ENCODE peak calls at places on chromosomes 13 and 19, in six cellular contexts. K, P, G, C, Y and T are unnamed samples.

GRCh38 chr19:58319241-58319640 is 7.6 kb upstream of the ZSCAN22 start:
- DNase-seq in K (no peak), P (no peak), G (no peak), C (no peak), Y (no peak), T (no peak)

GRCh38 chr19:23075031-23075733 is 41.6 kb upstream of the ZNF730 start:
- DNase-seq in K (peak), P (peak), G (no peak), C (peak), Y (no peak), T (no peak)

GRCh38 chr13:43307921-43308433 is 284.6 kb downstream of the DNAJC15 start:
- DNase-seq in K (peak), P (peak), G (peak), C (peak), Y (no peak), T (no peak)

GRCh38 chr13:84086847-84087162 is 204.5 kb upstream of the SLITRK1 start:
- DNase-seq in K (no peak), P (no peak), G (no peak), C (no peak), Y (no peak), T (no peak)

GRCh38 chr13:110305544-110305943 is 1.4 kb downstream of the COL4A1 start:
- DNase-seq in K (no peak), P (no peak), G (no peak), C (no peak), Y (no peak), T (no peak)

GRCh38 chr19:4181053-4181508 is 1.3 kb downstream of the SIRT6 start:
- DNase-seq in K (no peak), P (no peak), G (no peak), C (no peak), Y (no peak), T (no peak)

GRCh38 chr13:27425151-27425917 is 915 bp downstream of the GTF3A start:
- DNase-seq in K (no peak), P (no peak), G (no peak), C (no peak), Y (no peak), T (no peak)

GRCh38 chr13:74870865-74871264 is 611.1 kb downstream of the TBC1D4 start:
- DNase-seq in K (no peak), P (no peak), G (no peak), C (no peak), Y (no peak), T (no peak)

GRCh38 chr19:2273356-2274184 is 8.4 kb downstream of the PEAK3 start:
- DNase-seq in K (peak), P (peak), G (peak), C (peak), Y (no peak), T (peak)

GRCh38 chr19:52992109-52993004 is 21.4 kb upstream of the ERVV-1 start:
- DNase-seq in K (peak), P (no peak), G (peak), C (peak), Y (no peak), T (no peak)

GRCh38 chr13:80084086-80084676 is 256.7 kb downstream of the SPRY2 start:
- DNase-seq in K (no peak), P (no peak), G (no peak), C (no peak), Y (peak), T (no peak)

GRCh38 chr13:32587014-32587773 is 942 bp downstream of the PDS5B start:
- DNase-seq in K (peak), P (peak), G (peak), C (peak), Y (no peak), T (peak)

GRCh38 chr19:50512999-50513745 is 541 bp downstream of the ASPDH start:
- DNase-seq in K (no peak), P (no peak), G (no peak), C (no peak), Y (no peak), T (no peak)

GRCh38 chr13:110109910-110110309 is 197.0 kb downstream of the COL4A1 start:
- DNase-seq in K (no peak), P (no peak), G (peak), C (peak), Y (peak), T (peak)

GRCh38 chr13:21435710-21436151 is 23.4 kb downstream of the ZDHHC20 start:
- DNase-seq in K (no peak), P (no peak), G (peak), C (peak), Y (peak), T (no peak)

GRCh38 chr19:39472746-39473442 is 7.7 kb upstream of the TIMM50 start:
- DNase-seq in K (no peak), P (no peak), G (no peak), C (no peak), Y (no peak), T (no peak)

GRCh38 chr19:7230826-7231225 is 63.4 kb downstream of the INSR start:
- DNase-seq in K (no peak), P (no peak), G (peak), C (peak), Y (no peak), T (no peak)

GRCh38 chr19:12485571-12485970 is 955 bp upstream of the ZNF709 start:
- DNase-seq in K (no peak), P (no peak), G (no peak), C (no peak), Y (no peak), T (no peak)

GRCh38 chr13:85812282-85812681 is 13.1 kb upstream of the SLITRK6 start:
- DNase-seq in K (no peak), P (no peak), G (no peak), C (no peak), Y (no peak), T (no peak)

GRCh38 chr13:23656637-23657036 is 86.4 kb downstream of the TNFRSF19 start:
- DNase-seq in K (no peak), P (no peak), G (no peak), C (peak), Y (no peak), T (no peak)

GRCh38 chr13:51645154-51645650 is 60.9 kb downstream of the WDFY2 start:
- DNase-seq in K (no peak), P (no peak), G (no peak), C (no peak), Y (no peak), T (no peak)

GRCh38 chr19:13097331-13098258 is 5.1 kb downstream of the LYL1 start:
- DNase-seq in K (peak), P (peak), G (peak), C (no peak), Y (no peak), T (no peak)

GRCh38 chr19:6412111-6412999 is 12.3 kb downstream of the KHSRP start:
- DNase-seq in K (peak), P (no peak), G (no peak), C (no peak), Y (no peak), T (no peak)

GRCh38 chr19:50314724-50315700 is 14.2 kb downstream of the KCNC3 start:
- DNase-seq in K (peak), P (no peak), G (no peak), C (no peak), Y (no peak), T (no peak)

GRCh38 chr19:46373573-46374359 is 26.9 kb downstream of the PPP5C start:
- DNase-seq in K (no peak), P (no peak), G (peak), C (peak), Y (no peak), T (peak)
- TF ChIP-seq CTCF in K (no peak), P (no peak), G (no peak), C (no peak), Y (no peak), T (no peak)

DNA sequence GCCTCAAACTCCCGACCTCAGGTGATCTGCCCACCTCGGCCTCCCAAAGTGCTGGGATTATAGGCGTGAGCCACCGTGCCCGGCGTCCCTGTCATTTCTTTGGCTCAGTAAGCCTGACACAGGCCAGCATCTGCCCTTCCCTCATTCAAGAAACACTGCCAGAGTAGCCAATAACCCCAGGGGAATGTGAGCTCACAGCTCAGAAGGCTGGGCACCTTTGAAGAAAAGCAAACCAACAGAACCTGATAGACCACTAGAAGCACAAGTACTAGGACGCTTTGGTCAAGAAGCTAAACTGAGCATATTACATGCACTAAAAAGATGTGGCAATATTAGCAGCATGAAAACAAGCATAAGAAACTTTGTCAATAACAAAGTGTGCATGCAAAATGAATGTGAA is 14.2 kb downstream of the SIGLEC5 start:
- DNase-seq in K (no peak), P (no peak), G (no peak), C (no peak), Y (no peak), T (no peak)
- TF ChIP-seq CTCF in K (no peak), P (no peak), G (no peak), C (no peak), Y (no peak), T (no peak)

GRCh38 chr13:112910016-112910415 is 59.0 kb upstream of the MCF2L start:
- DNase-seq in K (no peak), P (no peak), G (no peak), C (no peak), Y (no peak), T (no peak)
- TF ChIP-seq CTCF in K (no peak), P (no peak), G (no peak), C (no peak), Y (no peak), T (no peak)

GRCh38 chr13:42041017-42041683 is 7.3 kb upstream of the DGKH start:
- DNase-seq in K (peak), P (no peak), G (peak), C (peak), Y (no peak), T (peak)

GRCh38 chr13:42043676-42044075 is 4.8 kb upstream of the DGKH start:
- DNase-seq in K (no peak), P (no peak), G (no peak), C (no peak), Y (no peak), T (no peak)

GRCh38 chr13:42040730-42041016 is 7.8 kb upstream of the DGKH start:
- DNase-seq in K (no peak), P (no peak), G (no peak), C (no peak), Y (no peak), T (no peak)

GRCh38 chr13:42039946-42040729 is 8.3 kb upstream of the DGKH start:
- DNase-seq in K (peak), P (peak), G (peak), C (peak), Y (no peak), T (peak)

DNA sequence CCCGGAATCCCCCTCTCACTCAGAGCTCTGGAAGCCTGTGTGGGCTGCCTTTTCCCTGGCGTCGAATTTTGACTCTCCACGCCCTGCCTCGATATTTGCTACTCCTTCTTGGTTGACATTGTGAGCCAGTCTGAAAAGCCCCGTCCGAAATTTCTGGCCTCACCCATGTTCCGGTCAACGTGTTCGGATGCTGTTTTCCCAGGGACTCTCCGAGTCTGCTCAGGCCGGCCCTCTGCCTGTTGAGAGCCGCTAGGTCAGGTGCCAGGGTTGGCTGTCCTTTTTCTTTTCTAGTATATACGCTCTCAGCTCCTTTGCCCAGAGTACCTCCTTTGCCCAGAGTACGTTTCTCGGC is 6.8 kb upstream of the DGKH start:
- DNase-seq in K (peak), P (peak), G (peak), C (peak), Y (no peak), T (peak)
- TF ChIP-seq CTCF in K (peak), P (no peak), G (peak), C (no peak), Y (peak), T (peak)

DNA sequence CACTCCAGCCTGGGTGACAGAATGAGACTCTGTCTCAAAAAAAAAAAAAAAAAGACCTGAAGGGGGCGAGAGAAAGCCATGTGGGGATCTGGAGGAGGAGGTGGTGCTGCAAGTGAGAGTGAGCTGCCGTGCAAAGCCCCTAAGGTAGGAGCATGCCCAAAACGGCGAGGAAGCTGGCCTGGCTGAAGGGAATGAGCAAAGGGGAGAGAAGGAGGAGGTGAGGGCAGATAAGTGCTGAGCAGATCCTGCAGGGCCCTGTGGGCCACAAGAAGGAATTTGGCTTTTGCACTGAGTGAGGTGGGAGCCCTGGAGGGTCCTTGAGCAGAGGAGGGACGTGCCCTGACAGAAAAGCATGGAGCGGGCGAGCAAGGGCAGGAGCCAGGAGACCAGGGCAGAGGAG is 19.4 kb upstream of the ADGRE5 start:
- DNase-seq in K (no peak), P (no peak), G (no peak), C (no peak), Y (no peak), T (no peak)
- TF ChIP-seq CTCF in K (no peak), P (no peak), G (no peak), C (no peak), Y (peak), T (no peak)

DNA sequence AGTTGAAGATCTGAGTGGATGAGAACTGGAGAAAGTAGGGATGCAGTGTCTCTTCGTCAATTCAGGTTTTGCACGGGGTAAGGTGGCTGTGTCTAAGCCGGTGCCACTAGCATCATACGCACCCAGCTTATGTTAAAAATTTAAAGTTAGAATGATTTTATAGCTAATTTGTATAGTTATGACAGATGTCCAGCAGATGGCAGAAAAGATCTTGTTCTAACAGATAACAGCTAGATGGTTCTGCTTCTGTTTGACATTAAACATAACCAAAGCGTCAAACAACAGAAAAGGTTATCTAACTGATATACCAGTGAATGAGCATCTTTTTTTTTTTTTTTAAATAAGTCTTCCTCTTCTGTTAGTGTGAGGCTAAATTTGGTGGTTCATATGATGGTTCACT is 18.8 kb upstream of the EDDM13 start:
- DNase-seq in K (no peak), P (no peak), G (no peak), C (no peak), Y (peak), T (no peak)
- TF ChIP-seq CTCF in K (peak), P (peak), G (peak), C (no peak), Y (peak), T (no peak)

DNA sequence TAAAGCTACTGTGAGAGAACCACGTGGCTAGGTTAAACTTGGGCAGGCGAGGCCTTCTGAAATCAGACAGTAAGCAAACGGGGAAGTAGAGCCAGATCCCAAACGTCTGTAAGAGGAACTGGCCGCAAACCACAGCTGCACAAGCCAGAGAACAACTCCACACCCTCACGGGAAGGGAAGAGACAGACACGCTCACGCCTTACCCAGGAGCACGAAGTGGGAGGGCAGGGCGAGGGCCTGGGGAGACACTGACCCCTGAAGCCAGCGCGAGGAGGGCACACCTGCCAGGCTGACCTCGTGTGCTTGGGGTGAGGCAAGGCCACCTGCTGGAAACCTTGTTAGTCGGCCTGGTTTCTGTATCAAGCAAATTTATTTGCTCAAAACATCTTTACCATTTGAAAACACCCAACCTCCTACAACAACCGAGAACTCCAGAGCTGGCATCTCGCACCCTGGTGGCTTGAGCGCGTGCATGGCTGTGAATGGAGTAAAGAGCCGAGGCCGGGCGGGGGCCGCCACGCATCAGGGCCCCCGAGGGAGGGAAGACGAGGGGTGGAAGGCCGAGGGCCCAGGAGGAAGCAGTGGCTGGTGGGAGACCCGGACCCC is 7.3 kb downstream of the POLR2E start:
- DNase-seq in K (no peak), P (no peak), G (no peak), C (no peak), Y (no peak), T (no peak)
- TF ChIP-seq CTCF in K (no peak), P (no peak), G (no peak), C (no peak), Y (no peak), T (no peak)

GRCh38 chr19:43506629-43507028 is 2.1 kb upstream of the PHLDB3 start:
- DNase-seq in K (no peak), P (no peak), G (no peak), C (no peak), Y (no peak), T (no peak)

GRCh38 chr19:43505186-43505456 is 575 bp upstream of the PHLDB3 start:
- DNase-seq in K (no peak), P (no peak), G (no peak), C (no peak), Y (no peak), T (no peak)

GRCh38 chr19:43505941-43506340 is 1.4 kb upstream of the PHLDB3 start:
- DNase-seq in K (no peak), P (no peak), G (no peak), C (no peak), Y (no peak), T (no peak)

GRCh38 chr19:43503501-43504425 is 783 bp downstream of the PHLDB3 start:
- DNase-seq in K (peak), P (peak), G (peak), C (peak), Y (peak), T (peak)

GRCh38 chr19:43504426-43505185 is at the start of gene PHLDB3:
- DNase-seq in K (peak), P (no peak), G (peak), C (peak), Y (no peak), T (peak)
- TF ChIP-seq CTCF in K (no peak), P (no peak), G (no peak), C (no peak), Y (no peak), T (no peak)

GRCh38 chr19:49113762-49114629 is at the start of gene LIN7B:
- DNase-seq in K (peak), P (no peak), G (peak), C (peak), Y (no peak), T (no peak)
- TF ChIP-seq CTCF in K (no peak), P (no peak), G (peak), C (peak), Y (peak), T (no peak)